ENCODE peak calls at places on chromosomes 13 and 19, in four cellular contexts. H, N, L and Z are unnamed samples.

GRCh38 chr13:85379433-85379832 is 419.8 kb downstream of the SLITRK6 start:
- DNase-seq in H (no peak), N (no peak), L (no peak), Z (no peak)

GRCh38 chr19:18995804-18996241 is 37.5 kb downstream of the SUGP2 start:
- DNase-seq in H (peak), N (no peak), L (peak), Z (peak)

GRCh38 chr19:33000510-33000909 is 28.5 kb downstream of the FAAP24 start:
- DNase-seq in H (no peak), N (no peak), L (no peak), Z (no peak)

GRCh38 chr13:50078512-50079277 is 63.5 kb downstream of the KCNRG start:
- DNase-seq in H (no peak), N (no peak), L (no peak), Z (no peak)

GRCh38 chr19:46225558-46226004 is 4.0 kb upstream of the IGFL1 start:
- DNase-seq in H (no peak), N (no peak), L (no peak), Z (no peak)

GRCh38 chr13:83372786-83373185 is 509.5 kb downstream of the SLITRK1 start:
- DNase-seq in H (no peak), N (no peak), L (no peak), Z (no peak)

GRCh38 chr19:45791744-45792481 is 732 bp downstream of the DMWD start:
- DNase-seq in H (no peak), N (no peak), L (no peak), Z (no peak)

GRCh38 chr19:17519967-17520366 is 8.5 kb downstream of the PGLS start:
- DNase-seq in H (no peak), N (no peak), L (no peak), Z (no peak)

GRCh38 chr19:30719189-30719990 is 347.2 kb downstream of the ZNF536 start:
- DNase-seq in H (no peak), N (no peak), L (peak), Z (peak)

GRCh38 chr13:20407759-20408158 is 117.9 kb downstream of the CRYL1 start:
- DNase-seq in H (no peak), N (no peak), L (no peak), Z (no peak)

GRCh38 chr13:90979059-90979458 is 368.4 kb upstream of the MIR17HG start:
- DNase-seq in H (no peak), N (no peak), L (no peak), Z (no peak)

GRCh38 chr19:5156231-5156986 is 184.2 kb downstream of the PTPRS start:
- DNase-seq in H (no peak), N (no peak), L (no peak), Z (no peak)

GRCh38 chr13:24230428-24231072 is 70.0 kb downstream of the SPATA13 start:
- DNase-seq in H (no peak), N (no peak), L (no peak), Z (no peak)

GRCh38 chr19:48967346-48968178 is 2.5 kb downstream of the FTL start:
- DNase-seq in H (peak), N (no peak), L (peak), Z (no peak)

GRCh38 chr19:8429826-8430225 is 14.9 kb upstream of the HNRNPM start:
- DNase-seq in H (no peak), N (no peak), L (no peak), Z (no peak)

GRCh38 chr19:48419158-48419920 is 25.9 kb downstream of the GRIN2D start:
- DNase-seq in H (no peak), N (peak), L (peak), Z (peak)

GRCh38 chr19:50601407-50602088 is 33.3 kb upstream of the LRRC4B start:
- DNase-seq in H (no peak), N (no peak), L (peak), Z (no peak)

GRCh38 chr13:20942938-20943518 is 40.5 kb upstream of the XPO4 start:
- DNase-seq in H (no peak), N (no peak), L (no peak), Z (no peak)

GRCh38 chr13:25771208-25771607 is 280.6 kb downstream of the SHISA2 start:
- DNase-seq in H (no peak), N (no peak), L (no peak), Z (no peak)

GRCh38 chr19:1214862-1215731 is 9.5 kb downstream of the STK11 start:
- DNase-seq in H (no peak), N (no peak), L (no peak), Z (no peak)

GRCh38 chr13:21999666-22000065 is 328.8 kb downstream of the FGF9 start:
- DNase-seq in H (no peak), N (no peak), L (no peak), Z (no peak)

GRCh38 chr13:46817838-46818476 is 21.0 kb upstream of the ESD start:
- DNase-seq in H (no peak), N (no peak), L (no peak), Z (no peak)

GRCh38 chr13:48741377-48741776 is 87.6 kb downstream of the CYSLTR2 start:
- DNase-seq in H (no peak), N (no peak), L (no peak), Z (no peak)

GRCh38 chr19:14550201-14550754 is 20.9 kb downstream of the TECR start:
- DNase-seq in H (no peak), N (no peak), L (peak), Z (no peak)

GRCh38 chr19:22026687-22027086 is 15.9 kb upstream of the ZNF208 start:
- DNase-seq in H (no peak), N (no peak), L (no peak), Z (no peak)

GRCh38 chr19:9061879-9062278 is 25.0 kb upstream of the OR1M1 start:
- DNase-seq in H (no peak), N (no peak), L (no peak), Z (no peak)

GRCh38 chr13:42420304-42420703 is 148.4 kb downstream of the AKAP11 start:
- DNase-seq in H (no peak), N (peak), L (no peak), Z (no peak)

GRCh38 chr13:22789027-22789593 is 391.7 kb upstream of the SGCG start:
- DNase-seq in H (peak), N (no peak), L (no peak), Z (no peak)

GRCh38 chr19:53389591-53390377 is 5.2 kb upstream of the ZNF765 start:
- DNase-seq in H (no peak), N (no peak), L (peak), Z (peak)

GRCh38 chr19:7888145-7888825 is at the start of gene LRRC8E:
- DNase-seq in H (peak), N (no peak), L (peak), Z (peak)

GRCh38 chr13:101942038-101942437 is 459.8 kb downstream of the FGF14 start:
- DNase-seq in H (peak), N (no peak), L (no peak), Z (peak)

GRCh38 chr19:17332360-17332676 is 2.3 kb downstream of the ANO8 start:
- DNase-seq in H (no peak), N (no peak), L (no peak), Z (no peak)

GRCh38 chr13:42548731-42549554 is 25.0 kb upstream of the TNFSF11 start:
- DNase-seq in H (no peak), N (peak), L (peak), Z (no peak)

GRCh38 chr13:67366533-67366932 is 136.4 kb upstream of the PCDH9 start:
- DNase-seq in H (no peak), N (no peak), L (no peak), Z (no peak)

GRCh38 chr19:57389730-57390598 is at the start of gene ZNF548:
- DNase-seq in H (peak), N (peak), L (peak), Z (peak)

GRCh38 chr19:56751078-56751489 is 79.5 kb upstream of the ZNF835 start:
- DNase-seq in H (peak), N (no peak), L (no peak), Z (no peak)

GRCh38 chr13:106372199-106373160 is 163.0 kb downstream of the EFNB2 start:
- DNase-seq in H (no peak), N (no peak), L (no peak), Z (no peak)

GRCh38 chr13:51713807-51714206 is 90.2 kb downstream of the DHRS12 start:
- DNase-seq in H (no peak), N (no peak), L (no peak), Z (no peak)

GRCh38 chr13:52798770-52799430 is 49.5 kb downstream of the PCDH8 start:
- DNase-seq in H (no peak), N (no peak), L (no peak), Z (no peak)

GRCh38 chr13:52793507-52793906 is 53.9 kb upstream of the CNMD start:
- DNase-seq in H (no peak), N (no peak), L (no peak), Z (no peak)

GRCh38 chr13:52800856-52801255 is 47.6 kb downstream of the PCDH8 start:
- DNase-seq in H (no peak), N (no peak), L (no peak), Z (no peak)

GRCh38 chr13:52794589-52794988 is 53.9 kb downstream of the PCDH8 start:
- DNase-seq in H (no peak), N (no peak), L (no peak), Z (no peak)

GRCh38 chr13:52797176-52797575 is 51.3 kb downstream of the PCDH8 start:
- DNase-seq in H (no peak), N (no peak), L (no peak), Z (no peak)
- TF ChIP-seq CREM in H (no peak), N (no peak), L (no peak), Z (no peak)

DNA sequence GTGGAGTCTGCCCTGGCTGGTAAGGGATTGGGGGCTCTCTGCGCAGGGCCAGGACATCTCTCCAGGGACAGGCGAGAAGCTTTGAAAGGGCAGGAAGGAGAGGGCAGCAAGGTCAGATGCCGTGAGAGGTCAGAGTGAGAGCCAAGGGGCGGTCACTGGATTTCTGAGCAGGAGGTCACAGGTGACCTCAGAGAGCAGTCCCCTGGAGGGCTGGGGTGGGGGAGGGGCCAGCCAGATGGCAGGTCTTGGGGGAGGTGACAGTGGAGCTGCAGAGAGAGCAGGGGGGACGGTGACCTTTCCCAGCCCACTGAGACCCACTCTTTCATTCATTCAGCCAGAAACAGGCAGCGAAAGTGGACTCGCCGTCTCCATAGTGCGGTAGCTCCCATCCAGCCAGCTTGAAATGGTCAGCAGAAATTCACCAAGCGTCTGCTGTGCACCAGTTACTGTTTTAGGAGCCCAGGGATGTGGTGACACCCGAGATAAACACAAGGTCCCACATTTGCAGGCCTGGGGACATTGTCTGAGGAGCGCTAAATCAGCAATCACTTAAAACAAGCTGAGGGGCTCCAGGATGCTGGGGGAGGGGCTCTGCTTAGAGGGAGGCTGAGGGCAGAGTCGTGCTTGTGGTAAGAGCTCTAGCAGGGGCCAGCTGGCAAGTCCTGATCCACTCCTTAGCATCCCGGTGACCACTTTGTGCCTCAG is 10.2 kb downstream of the CARM1 start:
- DNase-seq in H (no peak), N (no peak), L (peak), Z (peak)
- TF ChIP-seq ATF3 in H (no peak), N (no peak), L (no peak), Z (no peak)

DNA sequence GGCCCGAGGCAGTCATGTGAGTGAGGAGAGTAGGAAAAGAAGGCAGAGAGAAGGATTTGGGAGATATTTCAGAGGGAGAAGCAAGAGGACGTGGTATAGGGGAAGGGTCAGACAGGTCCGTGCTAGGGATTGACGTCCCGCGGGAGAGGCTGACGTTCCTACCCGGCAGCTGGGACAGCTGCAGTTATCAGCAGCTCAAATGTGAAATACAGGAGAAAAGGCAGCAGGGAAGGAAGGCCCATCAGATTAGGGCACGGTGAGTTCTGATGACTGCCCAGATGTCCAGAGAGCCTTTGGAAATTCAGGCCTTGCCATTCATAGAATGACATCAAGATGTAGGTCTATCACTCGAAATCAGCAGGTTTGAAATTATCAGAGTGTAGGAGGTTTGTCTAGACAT is 88.4 kb downstream of the IRS2 start:
- DNase-seq in H (no peak), N (no peak), L (peak), Z (no peak)
- TF ChIP-seq CREM in H (no peak), N (no peak), L (no peak), Z (no peak)

DNA sequence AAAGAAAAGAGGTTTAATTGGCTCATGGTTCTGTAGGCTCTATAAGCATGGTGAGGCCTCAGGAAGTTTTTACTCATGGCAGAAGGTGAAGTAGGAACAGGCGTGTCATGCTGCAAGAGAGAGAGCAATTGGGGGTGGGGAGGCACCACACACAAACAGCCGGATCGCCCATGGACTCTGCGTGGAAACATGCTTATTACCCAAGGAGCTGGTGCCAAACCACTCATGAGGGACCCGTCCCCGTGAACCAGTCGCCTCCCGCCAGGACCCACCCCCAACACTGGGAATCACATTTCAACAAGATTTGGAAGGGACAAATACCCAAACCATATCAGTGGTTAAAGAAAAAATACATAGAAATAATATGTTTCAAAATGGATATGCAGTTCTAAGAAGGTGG is 174.6 kb upstream of the RNF113B start:
- DNase-seq in H (no peak), N (no peak), L (no peak), Z (no peak)
- TF ChIP-seq ATF3 in H (no peak), N (no peak), L (no peak), Z (no peak)

GRCh38 chr19:2394054-2394668 is 33.2 kb downstream of the TIMM13 start:
- DNase-seq in H (peak), N (peak), L (no peak), Z (no peak)

GRCh38 chr19:2399582-2399981 is 27.8 kb downstream of the TIMM13 start:
- DNase-seq in H (no peak), N (no peak), L (no peak), Z (no peak)

GRCh38 chr19:2394669-2395292 is 32.6 kb downstream of the TIMM13 start:
- DNase-seq in H (peak), N (peak), L (no peak), Z (no peak)

GRCh38 chr19:2398735-2399305 is 28.6 kb downstream of the TIMM13 start:
- DNase-seq in H (no peak), N (no peak), L (no peak), Z (no peak)
- TF ChIP-seq CREM in H (no peak), N (no peak), L (no peak), Z (no peak)

GRCh38 chr13:111397202-111397880 is 76.9 kb downstream of the TEX29 start:
- DNase-seq in H (no peak), N (no peak), L (no peak), Z (no peak)
- TF ChIP-seq ATF3 in H (no peak), N (no peak), L (no peak), Z (no peak)

GRCh38 chr13:99989376-99990044 is 7.9 kb downstream of the ZIC2 start:
- DNase-seq in H (no peak), N (no peak), L (no peak), Z (peak)
- TF ChIP-seq CREM in H (no peak), N (no peak), L (no peak), Z (no peak)

DNA sequence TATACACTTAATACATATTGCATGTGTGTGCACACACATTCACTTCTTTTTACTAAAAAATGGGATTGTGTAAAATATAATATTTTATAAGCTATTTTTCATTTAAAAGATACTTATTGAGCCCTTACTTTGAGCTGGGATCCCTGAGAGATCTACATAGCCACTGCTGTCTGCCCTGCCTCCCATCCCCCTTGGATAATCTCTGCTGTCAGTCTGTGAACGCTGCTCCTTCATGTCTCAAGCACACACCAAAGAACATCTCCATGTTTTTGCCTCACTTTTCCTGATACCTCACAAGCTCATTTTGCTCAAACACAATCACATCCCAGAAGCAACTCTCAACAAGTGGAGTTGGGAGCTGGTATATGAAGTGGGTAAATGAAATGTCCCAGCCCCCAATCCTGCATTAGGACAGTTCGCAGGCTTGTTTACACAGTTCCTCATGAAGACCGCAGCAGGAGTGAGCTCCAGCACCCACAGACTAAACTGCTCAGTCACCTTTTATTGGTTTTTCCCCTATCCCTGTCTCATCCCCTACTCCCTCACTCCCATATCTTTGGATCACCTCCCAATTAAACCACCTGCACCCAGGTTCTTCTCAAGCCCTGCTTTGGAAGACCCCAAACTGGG is 108.3 kb upstream of the FRY start:
- DNase-seq in H (peak), N (no peak), L (no peak), Z (no peak)
- TF ChIP-seq ATF3 in H (no peak), N (no peak), L (no peak), Z (no peak)